ENCODE peak calls at places on chromosome 14, in eight cellular contexts. J, Y, Z, B, O, F, A and V are unnamed samples.

GRCh38 chr14:74190910-74191575 is 48.2 kb upstream of the VSX2 start:
- DNase-seq in J (no peak), Y (no peak), Z (no peak), B (no peak), O (no peak), F (no peak), A (no peak), V (no peak)

GRCh38 chr14:77459072-77459723 is 1.3 kb downstream of the AHSA1 start:
- DNase-seq in J (peak), Y (peak), Z (peak), B (peak), O (peak), F (peak), A (peak), V (peak)

GRCh38 chr14:31261859-31262739 is 54.5 kb upstream of the HECTD1 start:
- DNase-seq in J (peak), Y (no peak), Z (peak), B (peak), O (no peak), F (peak), A (peak), V (peak)

GRCh38 chr14:92039073-92039719 is 663 bp downstream of the TRIP11 start:
- DNase-seq in J (no peak), Y (peak), Z (peak), B (peak), O (peak), F (peak), A (peak), V (peak)

GRCh38 chr14:24172871-24173281 is 996 bp downstream of the REC8 start:
- DNase-seq in J (no peak), Y (no peak), Z (no peak), B (no peak), O (no peak), F (no peak), A (no peak), V (no peak)

GRCh38 chr14:53146739-53147138 is 6.4 kb downstream of the DDHD1 start:
- DNase-seq in J (no peak), Y (no peak), Z (no peak), B (no peak), O (no peak), F (no peak), A (no peak), V (no peak)

GRCh38 chr14:71142375-71143038 is 235.2 kb downstream of the PCNX1 start:
- DNase-seq in J (peak), Y (no peak), Z (peak), B (peak), O (no peak), F (peak), A (peak), V (no peak)

GRCh38 chr14:55104051-55104954 is 24.7 kb upstream of the LGALS3 start:
- DNase-seq in J (no peak), Y (no peak), Z (peak), B (no peak), O (peak), F (no peak), A (no peak), V (no peak)

GRCh38 chr14:54781936-54782802 is 120.5 kb downstream of the GCH1 start:
- DNase-seq in J (no peak), Y (no peak), Z (no peak), B (peak), O (no peak), F (no peak), A (no peak), V (no peak)

GRCh38 chr14:22281322-22281977 is 307.6 kb downstream of the DAD1 start:
- DNase-seq in J (no peak), Y (no peak), Z (no peak), B (no peak), O (no peak), F (no peak), A (no peak), V (no peak)
- H3K4me3 ChIP-seq in J (no peak), Y (no peak), Z (no peak), B (no peak), O (no peak), F (no peak), A (no peak), V (no peak)

DNA sequence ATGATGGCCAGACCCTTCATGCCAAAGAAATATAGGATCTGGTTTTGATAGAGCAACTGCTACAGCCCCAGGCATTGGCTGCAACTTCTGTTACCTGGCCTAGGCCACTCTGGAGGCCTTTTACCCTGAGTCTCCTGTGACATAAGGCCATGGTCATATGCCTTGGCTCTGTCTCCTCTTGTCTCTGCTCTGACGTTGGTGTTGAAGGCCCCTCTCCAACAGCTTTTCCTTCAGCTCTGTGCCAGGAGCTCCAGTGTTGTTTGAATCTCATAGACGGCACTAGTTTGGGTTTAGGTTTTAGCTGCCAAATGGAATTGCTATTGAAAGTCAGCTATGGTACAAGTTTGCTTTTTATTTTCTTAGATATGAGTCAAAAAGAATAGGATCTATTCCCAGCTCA is 41.1 kb downstream of the TTLL5 start:
- DNase-seq in J (no peak), Y (no peak), Z (no peak), B (no peak), O (no peak), F (peak), A (no peak), V (no peak)
- H3K9ac ChIP-seq in J (no peak), Y (no peak), Z (no peak), B (no peak), O (no peak), F (no peak), A (no peak), V (no peak)

GRCh38 chr14:52003324-52003723 is 14.0 kb downstream of the RTRAF start:
- DNase-seq in J (peak), Y (no peak), Z (no peak), B (peak), O (no peak), F (no peak), A (no peak), V (no peak)
- H3K4me3 ChIP-seq in J (no peak), Y (no peak), Z (no peak), B (no peak), O (no peak), F (no peak), A (no peak), V (no peak)

GRCh38 chr14:26596722-26597030 is 1.2 kb downstream of the NOVA1 start:
- DNase-seq in J (peak), Y (no peak), Z (no peak), B (peak), O (no peak), F (peak), A (no peak), V (no peak)
- H3K9ac ChIP-seq in J (peak), Y (no peak), Z (no peak), B (no peak), O (no peak), F (peak), A (no peak), V (no peak)